ENCODE peak calls at places on chromosomes 2 and 18, in seven cellular contexts. U, T, V, M, F, E and Q are unnamed samples.

GRCh38 chr2:227891673-227892072 is 20.2 kb downstream of the DAW1 start:
- DNase-seq in U (no peak), T (no peak), V (no peak), M (no peak), F (no peak), E (no peak), Q (no peak)

GRCh38 chr2:226115102-226115831 is 684.4 kb downstream of the IRS1 start:
- DNase-seq in U (no peak), T (peak; percentile 51), V (no peak), M (no peak), F (peak; percentile 99), E (no peak), Q (no peak)

GRCh38 chr18:44988821-44989587 is 308.3 kb downstream of the SETBP1 start:
- DNase-seq in U (no peak), T (no peak), V (no peak), M (no peak), F (no peak), E (no peak), Q (no peak)

GRCh38 chr2:235492850-235493344 is 946 bp upstream of the AGAP1 start:
- DNase-seq in U (no peak), T (no peak), V (peak; percentile 30), M (no peak), F (no peak), E (no peak), Q (no peak)

GRCh38 chr2:225487901-225488416 is 88.4 kb downstream of the NYAP2 start:
- DNase-seq in U (no peak), T (no peak), V (no peak), M (no peak), F (no peak), E (no peak), Q (no peak)

GRCh38 chr2:159648643-159649042 is 32.3 kb upstream of the BAZ2B start:
- DNase-seq in U (no peak), T (no peak), V (no peak), M (no peak), F (no peak), E (no peak), Q (no peak)

GRCh38 chr2:224646242-224646846 is 61.2 kb upstream of the CUL3 start:
- DNase-seq in U (no peak), T (peak; percentile 8), V (no peak), M (no peak), F (peak; percentile 38), E (no peak), Q (no peak)

GRCh38 chr2:40434638-40435296 is 17.1 kb downstream of the SLC8A1 start:
- DNase-seq in U (no peak), T (peak; percentile 63), V (peak; percentile 53), M (no peak), F (peak; percentile 80), E (peak; percentile 33), Q (no peak)

GRCh38 chr2:121400206-121400605 is 115.2 kb upstream of the TFCP2L1 start:
- DNase-seq in U (no peak), T (no peak), V (no peak), M (no peak), F (no peak), E (no peak), Q (no peak)

GRCh38 chr2:2909086-2910035 is 468.3 kb downstream of the EIPR1 start:
- DNase-seq in U (no peak), T (no peak), V (no peak), M (no peak), F (no peak), E (no peak), Q (peak; percentile 68)

GRCh38 chr2:165283342-165283741 is 44.1 kb downstream of the SCN2A start:
- DNase-seq in U (no peak), T (no peak), V (no peak), M (no peak), F (no peak), E (no peak), Q (no peak)

DNA sequence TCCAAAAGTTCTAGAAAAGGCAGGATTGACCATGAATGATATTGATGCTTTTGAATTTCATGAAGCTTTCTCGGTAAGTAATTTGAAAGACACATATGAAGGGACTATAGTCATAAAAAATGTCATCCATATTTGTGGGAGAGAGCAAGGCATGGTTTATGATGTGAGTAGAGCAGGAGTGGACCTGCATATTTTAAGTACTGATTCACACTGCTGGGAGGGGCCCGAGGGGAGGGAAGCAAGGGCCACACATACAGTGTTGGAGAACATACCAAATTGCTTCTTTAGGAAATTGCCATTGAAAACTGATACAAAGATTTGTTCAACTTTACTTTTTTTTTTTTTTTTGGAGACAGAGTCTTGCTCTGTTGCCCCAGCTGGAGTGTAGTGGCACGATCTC is 39.4 kb downstream of the HADHB start:
- DNase-seq in U (no peak), T (no peak), V (no peak), M (no peak), F (no peak), E (no peak), Q (no peak)
- H3K4me3 ChIP-seq in U (no peak overlapping the region), T (no peak overlapping the region), V (no peak overlapping the region), M (no peak overlapping the region), F (no peak overlapping the region), E (no peak overlapping the region), Q (no peak overlapping the region)

GRCh38 chr18:53508529-53508928 is 715.9 kb downstream of the MBD2 start:
- DNase-seq in U (no peak), T (no peak), V (no peak), M (no peak), F (no peak), E (no peak), Q (no peak)

DNA sequence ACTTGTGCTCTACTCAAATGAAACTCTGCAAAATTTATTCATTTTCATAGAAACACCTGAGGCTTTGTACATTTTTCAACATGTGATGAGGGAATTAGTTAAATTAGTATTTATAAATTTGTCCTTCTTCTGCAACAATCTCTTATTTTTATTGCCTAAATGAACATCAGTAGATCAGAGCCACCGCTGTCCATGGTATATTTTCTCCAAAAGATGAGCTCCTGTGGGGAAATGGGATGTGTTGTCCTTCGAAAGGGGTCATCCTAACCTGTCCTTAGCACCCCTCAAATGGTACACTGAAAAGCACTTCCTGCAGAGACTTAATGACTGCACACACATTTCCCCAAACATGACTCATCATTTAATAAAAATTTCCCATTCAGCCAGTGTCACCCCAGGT is 714.6 kb downstream of the MBD2 start:
- DNase-seq in U (no peak), T (no peak), V (no peak), M (no peak), F (no peak), E (no peak), Q (no peak)
- TF ChIP-seq POLR2A in U (no peak), T (no peak), V (no peak), M (no peak), F (no peak), E (no peak), Q (no peak)

DNA sequence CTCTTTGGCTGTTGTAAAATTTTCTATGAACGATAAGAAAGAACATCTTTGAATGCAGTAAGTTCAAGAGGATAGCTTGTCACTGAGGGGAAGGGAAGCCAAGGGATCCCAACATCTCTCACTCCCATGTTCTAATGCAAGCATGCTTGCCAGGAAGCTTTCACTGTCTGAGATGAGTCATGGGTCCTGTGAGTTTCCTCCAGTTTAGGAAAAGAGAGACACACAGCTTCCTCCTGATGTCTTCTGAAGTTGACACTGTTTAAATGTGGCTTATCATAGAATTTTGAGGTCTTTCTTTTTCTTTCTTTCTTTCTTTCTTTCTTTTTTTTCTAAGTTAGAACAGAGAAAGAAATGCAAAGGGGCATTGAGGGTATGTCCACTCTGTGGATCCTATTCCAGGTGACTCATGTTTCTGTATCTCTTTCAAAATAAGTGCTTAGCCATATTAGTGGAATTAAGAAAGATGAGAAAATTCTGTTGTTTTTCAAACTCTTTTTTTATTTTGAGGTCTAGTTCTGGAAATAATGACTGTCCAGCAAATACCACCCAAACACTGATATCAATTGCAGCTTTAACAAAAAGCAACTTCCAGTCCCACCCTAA is 146.6 kb downstream of the RDH14 start:
- DNase-seq in U (no peak), T (peak; percentile 63), V (peak; percentile 33), M (no peak), F (peak; percentile 24), E (no peak), Q (peak; percentile 65)
- H3K4me3 ChIP-seq in U (no peak overlapping the region), T (no peak overlapping the region), V (no peak overlapping the region), M (no peak overlapping the region), F (no peak overlapping the region), E (no peak overlapping the region), Q (no peak overlapping the region)

DNA sequence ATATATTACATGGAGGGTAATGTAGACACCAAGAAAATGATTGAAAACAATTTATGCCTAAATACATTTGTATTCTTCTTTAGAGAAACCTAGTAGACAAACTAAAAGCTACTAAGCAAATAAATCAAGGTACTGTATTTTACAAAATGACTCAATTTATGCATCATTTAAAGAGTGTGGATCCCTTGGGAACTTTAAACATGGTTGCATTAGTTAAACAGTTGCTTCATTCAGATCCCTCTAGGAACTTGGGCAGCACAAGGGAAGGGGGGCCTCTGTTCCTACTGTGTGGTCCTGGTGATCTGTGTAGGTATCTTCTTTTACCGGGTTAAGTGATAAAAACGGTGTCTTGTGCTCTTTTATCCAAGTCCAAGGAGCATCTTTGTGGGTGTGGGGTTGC is 31.5 kb upstream of the ATP8B1 start:
- DNase-seq in U (no peak), T (no peak), V (no peak), M (no peak), F (no peak), E (no peak), Q (no peak)
- TF ChIP-seq POLR2A in U (no peak), T (no peak), V (no peak), M (no peak), F (no peak), E (no peak), Q (no peak)

GRCh38 chr2:234292955-234293228 is 204.0 kb downstream of the ARL4C start:
- DNase-seq in U (no peak), T (no peak), V (no peak), M (no peak), F (no peak), E (no peak), Q (no peak)
- H3K4me3 ChIP-seq in U (no peak overlapping the region), T (no peak overlapping the region), V (no peak overlapping the region), M (no peak overlapping the region), F (no peak overlapping the region), E (no peak overlapping the region), Q (no peak overlapping the region)

GRCh38 chr2:85589982-85590791 is 5.4 kb upstream of the RNF181 start:
- DNase-seq in U (no peak), T (no peak), V (no peak), M (peak; percentile 53), F (no peak), E (peak; percentile 74), Q (no peak)
- TF ChIP-seq POLR2A in U (no peak), T (no peak), V (no peak), M (no peak), F (no peak), E (no peak), Q (no peak)

GRCh38 chr2:64401501-64401880 is 52.5 kb upstream of the LGALSL start:
- DNase-seq in U (no peak), T (no peak), V (no peak), M (no peak), F (no peak), E (no peak), Q (no peak)
- H3K4me3 ChIP-seq in U (no peak overlapping the region), T (no peak overlapping the region), V (no peak overlapping the region), M (no peak overlapping the region), F (no peak overlapping the region), E (no peak overlapping the region), Q (no peak overlapping the region)